ENCODE peak calls at places on chromosomes 1 and 21, in ten cellular contexts. U is PC-3; A is GM10248; N is glutamatergic neuron; W is astrocyte of the spinal cord; D is OCI-LY7; O is lower leg skin; K is AG09309; R is fibroblast of lung; Q is activated CD8-positive, alpha-beta T cell treated with anti-CD3 and anti-CD28 coated beads for 36 hours. F is an unnamed sample.

GRCh38 chr1:7536891-7537591 is 234.1 kb upstream of the VAMP3 start:
- DNase-seq in O (no peak), R (no peak), N (peak), A (no peak), D (no peak), W (no peak), Q (no peak), K (no peak), U (no peak), F (no peak)

GRCh38 chr1:150302338-150302737 is 8.7 kb downstream of the MRPS21 start:
- DNase-seq in D (no peak), O (no peak), K (no peak), A (no peak), Q (no peak), R (no peak), U (no peak), N (no peak), W (no peak), F (no peak)

GRCh38 chr1:30360281-30360680 is 363.1 kb downstream of the MATN1 start:
- DNase-seq in O (no peak), N (no peak), Q (no peak), A (no peak), K (no peak), D (no peak), W (no peak), R (no peak), U (no peak), F (no peak)

GRCh38 chr1:39919545-39919944 is 17.8 kb upstream of the MYCL start:
- DNase-seq in N (no peak), D (peak), R (peak), U (peak), W (peak), A (peak), K (no peak), Q (peak), O (no peak), F (peak)

GRCh38 chr1:76066390-76066789 is 8.2 kb upstream of the ST6GALNAC3 start:
- DNase-seq in O (no peak), K (no peak), N (no peak), R (peak), A (no peak), Q (no peak), U (peak), D (no peak), W (peak), F (no peak)

GRCh38 chr1:223231011-223231572 is 88.0 kb upstream of the TLR5 start:
- DNase-seq in A (no peak), U (no peak), R (no peak), D (no peak), K (no peak), O (no peak), Q (no peak), W (no peak), N (no peak), F (no peak)

GRCh38 chr1:56797079-56797685 is 22.0 kb downstream of the FYB2 start:
- DNase-seq in D (no peak), O (peak), U (peak), N (no peak), Q (no peak), K (no peak), W (no peak), A (no peak), R (no peak), F (no peak)

GRCh38 chr1:160579216-160579701 is at the start of gene CD84:
- DNase-seq in Q (no peak), N (no peak), R (no peak), W (no peak), O (no peak), U (no peak), K (no peak), A (no peak), D (peak), F (no peak)

GRCh38 chr21:16095005-16095404 is 365.2 kb downstream of the USP25 start:
- DNase-seq in W (no peak), K (no peak), N (no peak), A (no peak), Q (no peak), U (no peak), R (no peak), O (no peak), D (no peak), F (no peak)

GRCh38 chr1:160219062-160219929 is 14.1 kb downstream of the PEA15 start:
- DNase-seq in R (peak), U (peak), Q (no peak), A (no peak), K (peak), O (no peak), W (peak), D (no peak), N (peak), F (no peak)

GRCh38 chr21:41656946-41657525 is 109.8 kb downstream of the RIPK4 start:
- DNase-seq in O (no peak), D (no peak), W (no peak), Q (no peak), N (no peak), R (no peak), A (no peak), U (peak), K (no peak), F (no peak)

GRCh38 chr1:107750364-107750959 is 214.5 kb downstream of the VAV3 start:
- DNase-seq in A (peak), D (peak), N (peak), W (peak), R (peak), O (peak), U (peak), K (peak), Q (peak), F (peak)

GRCh38 chr1:107748529-107748928 is 216.5 kb downstream of the VAV3 start:
- DNase-seq in O (no peak), Q (no peak), W (peak), U (peak), R (peak), A (no peak), K (peak), N (no peak), D (peak), F (no peak)
- TF ChIP-seq CTCF in O (no peak), Q (no peak), W (peak), U (peak), R (peak), A (no peak), K (peak), N (no peak), D (peak), F (peak)

DNA sequence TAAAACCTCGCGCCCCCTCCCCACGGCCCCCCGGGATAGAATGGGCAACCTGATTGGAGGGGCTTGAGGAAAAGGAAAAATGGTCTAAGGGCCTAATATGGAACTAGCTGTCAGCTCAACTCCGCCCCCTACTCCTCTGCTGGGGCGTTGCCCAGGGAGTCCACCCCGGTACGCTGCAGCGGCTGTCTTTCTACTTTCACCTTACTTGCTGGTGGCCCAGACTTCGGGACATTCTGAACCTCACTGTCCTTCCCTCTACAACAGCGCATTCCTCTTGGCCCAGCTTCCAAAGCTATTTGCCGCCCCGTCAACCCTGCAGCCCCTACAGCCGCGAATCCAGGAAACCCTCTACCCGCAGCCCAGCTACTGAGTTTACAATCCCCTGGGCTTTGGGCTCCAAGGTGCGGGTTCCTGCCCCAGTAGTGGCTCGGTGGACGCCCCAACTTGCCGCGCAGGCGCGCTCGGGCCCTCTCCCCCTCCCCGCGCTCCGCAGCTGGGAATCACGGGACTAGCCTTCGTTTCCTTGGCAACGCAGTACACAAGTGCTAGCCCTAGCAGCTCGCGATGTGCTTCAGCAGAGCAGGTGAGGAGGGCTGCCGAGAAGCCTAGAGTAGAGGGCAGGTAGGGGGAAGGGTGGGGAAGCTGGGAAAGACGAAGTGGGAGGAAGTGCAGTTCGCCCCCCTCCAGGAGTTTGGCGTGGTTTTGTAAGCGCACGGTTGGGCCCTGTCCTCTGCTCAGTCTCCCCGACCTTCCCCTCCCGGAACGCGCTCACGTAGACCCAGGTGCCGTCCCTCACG is 55.6 kb downstream of the CHIA start:
- DNase-seq in O (peak), Q (peak), R (peak), W (peak), N (peak), U (peak), D (peak), K (peak), A (peak), F (peak)
- TF ChIP-seq CTCF in O (no peak), Q (peak), R (peak), W (no peak), N (no peak), U (peak), D (peak), K (peak), A (peak), F (peak)

DNA sequence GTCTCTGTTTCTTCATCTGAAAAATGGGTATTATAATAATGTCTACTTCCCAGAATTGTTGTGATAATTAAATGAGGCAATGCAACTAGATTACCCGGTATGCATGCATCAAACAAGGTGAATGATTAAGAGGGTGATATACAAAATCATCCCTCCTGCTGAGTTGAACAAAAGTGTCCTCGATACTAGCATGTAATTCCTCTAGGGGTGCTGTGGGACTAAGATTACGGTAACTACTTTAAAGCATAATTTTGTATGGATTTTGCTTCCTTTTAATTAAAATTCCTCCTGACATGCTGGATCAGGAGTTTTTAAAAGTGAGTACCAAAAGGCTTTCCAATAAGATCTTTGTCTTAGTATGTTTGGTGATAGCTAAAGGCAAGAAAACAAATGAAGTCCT is 98.7 kb upstream of the PRMT6 start:
- DNase-seq in W (no peak), R (no peak), Q (no peak), O (no peak), D (peak), U (peak), N (no peak), K (no peak), A (no peak), F (no peak)
- TF ChIP-seq CTCF in W (peak), R (no peak), Q (no peak), O (no peak), D (peak), U (peak), N (no peak), K (peak), A (peak), F (no peak)

DNA sequence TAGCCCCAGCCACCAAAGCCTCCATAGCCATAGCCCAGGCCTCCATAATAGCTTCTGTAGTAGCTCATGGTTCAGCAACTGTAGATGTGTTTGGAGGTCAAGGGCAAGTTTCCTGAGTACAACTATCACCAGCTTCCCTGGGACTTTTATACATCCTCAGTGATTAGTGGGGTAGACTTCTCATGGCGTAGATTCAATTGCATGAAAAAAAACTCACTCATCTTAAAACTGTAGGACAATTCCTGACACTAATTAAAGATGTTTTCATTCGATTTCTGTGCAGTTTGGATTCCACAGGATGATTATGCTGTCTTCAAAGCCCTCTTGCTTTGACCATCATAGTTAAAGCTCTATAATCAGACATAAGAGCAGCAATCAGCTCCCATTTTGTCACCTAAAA is at the start of gene KRTAP19-8:
- DNase-seq in R (no peak), W (no peak), D (no peak), K (no peak), O (no peak), U (no peak), A (no peak), Q (no peak), N (no peak), F (no peak)
- TF ChIP-seq CTCF in R (no peak), W (no peak), D (no peak), K (no peak), O (no peak), U (no peak), A (no peak), Q (no peak), N (no peak), F (no peak)

GRCh38 chr1:5595531-5596170 is 396.6 kb downstream of the NPHP4 start:
- DNase-seq in U (no peak), O (no peak), W (no peak), D (no peak), R (no peak), Q (no peak), N (no peak), A (no peak), K (no peak), F (no peak)
- TF ChIP-seq CTCF in U (no peak), O (no peak), W (no peak), D (no peak), R (no peak), Q (no peak), N (no peak), A (no peak), K (no peak), F (no peak)

F was measured in GM13976.